ENCODE peak calls at places on chromosomes 16 and 17, in ten cellular contexts. Y, E, L, X, O, D, H, T, Z and C are unnamed samples.

GRCh38 chr17:19753049-19753444 is 4.9 kb upstream of the ALDH3A1 start:
- DNase-seq in L (peak), Z (peak), D (peak), H (no peak), E (peak), T (no peak), Y (no peak), O (no peak), X (no peak), C (peak)

GRCh38 chr17:76884995-76885896 is 17.0 kb downstream of the MGAT5B start:
- DNase-seq in E (no peak), X (no peak), H (no peak), L (no peak), D (no peak), Y (no peak), Z (no peak), T (no peak), O (no peak), C (no peak)

GRCh38 chr17:81408049-81408448 is 12.8 kb downstream of the BAHCC1 start:
- DNase-seq in X (no peak), T (no peak), Z (no peak), E (no peak), L (no peak), O (no peak), D (no peak), H (no peak), Y (no peak), C (no peak)

GRCh38 chr16:57993897-57994296 is 6.6 kb downstream of the ZNF319 start:
- DNase-seq in Z (no peak), E (no peak), L (no peak), D (no peak), O (no peak), Y (no peak), X (no peak), T (no peak), H (no peak), C (no peak)

GRCh38 chr17:3034578-3034920 is 28.9 kb downstream of the OR1D5 start:
- DNase-seq in Z (no peak), Y (no peak), H (no peak), O (no peak), T (no peak), E (no peak), L (peak), X (no peak), D (no peak), C (no peak)

GRCh38 chr16:71610936-71611871 is 14.8 kb upstream of the MARVELD3 start:
- DNase-seq in E (peak), Y (peak), X (peak), Z (peak), D (peak), T (peak), H (peak), O (peak), L (peak), C (peak)

GRCh38 chr17:45050680-45051059 is 762 bp downstream of the DCAKD start:
- DNase-seq in Y (peak), D (no peak), Z (peak), X (no peak), T (peak), H (no peak), E (no peak), L (no peak), O (no peak), C (peak)

GRCh38 chr17:80123791-80124190 is 22.4 kb downstream of the GAA start:
- DNase-seq in Y (no peak), X (no peak), H (no peak), T (no peak), D (peak), L (no peak), O (no peak), E (no peak), Z (peak), C (no peak)

GRCh38 chr16:63403792-63404191 is 1367.6 kb upstream of the CDH8 start:
- DNase-seq in X (no peak), D (no peak), T (no peak), Z (no peak), Y (no peak), O (no peak), L (no peak), H (no peak), E (no peak), C (no peak)

GRCh38 chr17:6508026-6508425 is 48.3 kb downstream of the PITPNM3 start:
- DNase-seq in Z (no peak), D (no peak), X (no peak), L (no peak), T (no peak), H (no peak), E (no peak), Y (no peak), O (no peak), C (no peak)

GRCh38 chr17:13153036-13153435 is 135.2 kb upstream of the ELAC2 start:
- DNase-seq in Z (peak), O (no peak), T (no peak), X (no peak), L (no peak), D (peak), H (no peak), Y (no peak), E (no peak), C (no peak)

GRCh38 chr17:27218719-27219488 is 75.0 kb upstream of the WSB1 start:
- DNase-seq in H (no peak), L (no peak), Z (no peak), T (peak), E (no peak), X (no peak), D (no peak), Y (no peak), O (no peak), C (no peak)

GRCh38 chr16:2048116-2048543 is 345 bp downstream of the TSC2 start:
- DNase-seq in H (no peak), O (no peak), E (no peak), L (peak), Y (no peak), X (no peak), D (no peak), Z (no peak), T (no peak), C (no peak)

GRCh38 chr17:37816951-37817350 is 72.1 kb upstream of the HNF1B start:
- DNase-seq in T (no peak), Z (no peak), X (no peak), O (no peak), E (no peak), L (no peak), Y (peak), H (no peak), D (no peak), C (no peak)

GRCh38 chr17:64118452-64118979 is 11.4 kb downstream of the ERN1 start:
- DNase-seq in D (no peak), Y (peak), L (no peak), O (no peak), E (peak), Z (no peak), X (no peak), H (peak), T (no peak), C (peak)

GRCh38 chr16:87918314-87918713 is 18.0 kb downstream of the CA5A start:
- DNase-seq in D (peak), Z (no peak), T (no peak), L (no peak), H (no peak), E (no peak), X (no peak), Y (peak), O (no peak), C (no peak)

GRCh38 chr17:9566067-9566466 is 9.6 kb downstream of the STX8 start:
- DNase-seq in X (no peak), Y (peak), D (no peak), O (no peak), T (no peak), Z (peak), L (no peak), H (peak), E (no peak), C (no peak)

GRCh38 chr16:83244057-83244456 is 563.7 kb upstream of the HSBP1 start:
- DNase-seq in E (no peak), L (no peak), Z (no peak), T (no peak), X (no peak), O (no peak), D (no peak), H (no peak), Y (no peak), C (no peak)

GRCh38 chr16:85385463-85386331 is 227.4 kb upstream of the GSE1 start:
- DNase-seq in H (no peak), T (no peak), E (peak), O (no peak), Y (no peak), Z (no peak), D (no peak), X (no peak), L (no peak), C (peak)

GRCh38 chr17:68707032-68707431 is 105.9 kb upstream of the FAM20A start:
- DNase-seq in T (no peak), Z (peak), O (no peak), L (no peak), D (peak), E (no peak), X (no peak), Y (peak), H (no peak), C (no peak)

GRCh38 chr17:17810374-17811248 is 26.2 kb downstream of the SREBF1 start:
- DNase-seq in Y (peak), H (peak), T (no peak), X (no peak), D (no peak), O (no peak), Z (no peak), E (peak), L (no peak), C (no peak)
- TF ChIP-seq CTCF in Y (no peak), H (peak), T (no peak), X (no peak), D (no peak), O (no peak), Z (peak), E (no peak), L (no peak), C (no peak)

GRCh38 chr16:30557950-30558788 is at the start of gene ZNF764:
- DNase-seq in T (peak), D (peak), H (peak), Y (peak), X (peak), L (peak), O (peak), E (peak), Z (peak), C (peak)
- TF ChIP-seq CTCF in T (no peak), D (no peak), H (no peak), Y (no peak), X (no peak), L (peak), O (no peak), E (no peak), Z (no peak), C (no peak)

GRCh38 chr17:75271955-75272847 is 1.2 kb upstream of the MIF4GD start:
- DNase-seq in O (no peak), H (no peak), X (no peak), T (no peak), L (no peak), Y (no peak), Z (peak), E (peak), D (peak), C (peak)

GRCh38 chr17:75270966-75271232 is at the start of gene MIF4GD:
- DNase-seq in O (no peak), T (no peak), Y (no peak), E (no peak), X (no peak), H (no peak), D (no peak), L (no peak), Z (no peak), C (no peak)

GRCh38 chr17:75268931-75269330 is 2.1 kb downstream of the MIF4GD start:
- DNase-seq in T (no peak), Z (no peak), Y (no peak), D (no peak), L (no peak), E (no peak), O (no peak), H (no peak), X (no peak), C (peak)

GRCh38 chr17:75271233-75271954 is 363 bp upstream of the MIF4GD start:
- DNase-seq in D (peak), H (peak), E (peak), X (peak), L (peak), T (peak), O (peak), Z (peak), Y (peak), C (peak)

GRCh38 chr17:75270218-75270965 is 639 bp downstream of the MIF4GD start:
- DNase-seq in O (peak), D (peak), X (no peak), L (peak), Y (peak), E (peak), H (peak), Z (peak), T (peak), C (peak)
- TF ChIP-seq CTCF in O (peak), D (peak), X (no peak), L (peak), Y (peak), E (peak), H (peak), Z (peak), T (no peak), C (peak)

DNA sequence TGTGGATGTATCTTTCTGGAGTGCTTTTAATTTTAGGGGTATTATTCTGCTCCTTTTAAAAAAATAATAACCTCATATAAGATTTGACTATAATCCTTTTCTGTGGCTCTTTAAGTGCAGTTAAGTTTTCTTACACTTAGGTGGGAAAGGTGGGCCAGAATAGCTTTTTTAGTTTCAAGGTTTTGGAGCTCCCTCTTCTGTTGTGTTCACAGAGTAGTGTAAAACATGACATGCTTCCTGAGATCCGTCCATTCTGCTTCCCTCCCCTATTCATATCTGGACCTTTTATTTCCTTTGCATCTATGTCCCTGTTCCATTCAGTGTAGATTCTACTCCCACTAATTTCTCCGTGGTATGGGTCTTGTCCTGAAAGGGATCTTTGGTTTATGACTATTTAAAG is 12.8 kb downstream of the LRRC36 start:
- DNase-seq in E (no peak), T (peak), O (no peak), L (no peak), H (no peak), D (peak), Z (peak), X (no peak), Y (peak), C (peak)
- TF ChIP-seq CTCF in E (no peak), T (no peak), O (peak), L (peak), H (peak), D (peak), Z (peak), X (no peak), Y (peak), C (no peak)

DNA sequence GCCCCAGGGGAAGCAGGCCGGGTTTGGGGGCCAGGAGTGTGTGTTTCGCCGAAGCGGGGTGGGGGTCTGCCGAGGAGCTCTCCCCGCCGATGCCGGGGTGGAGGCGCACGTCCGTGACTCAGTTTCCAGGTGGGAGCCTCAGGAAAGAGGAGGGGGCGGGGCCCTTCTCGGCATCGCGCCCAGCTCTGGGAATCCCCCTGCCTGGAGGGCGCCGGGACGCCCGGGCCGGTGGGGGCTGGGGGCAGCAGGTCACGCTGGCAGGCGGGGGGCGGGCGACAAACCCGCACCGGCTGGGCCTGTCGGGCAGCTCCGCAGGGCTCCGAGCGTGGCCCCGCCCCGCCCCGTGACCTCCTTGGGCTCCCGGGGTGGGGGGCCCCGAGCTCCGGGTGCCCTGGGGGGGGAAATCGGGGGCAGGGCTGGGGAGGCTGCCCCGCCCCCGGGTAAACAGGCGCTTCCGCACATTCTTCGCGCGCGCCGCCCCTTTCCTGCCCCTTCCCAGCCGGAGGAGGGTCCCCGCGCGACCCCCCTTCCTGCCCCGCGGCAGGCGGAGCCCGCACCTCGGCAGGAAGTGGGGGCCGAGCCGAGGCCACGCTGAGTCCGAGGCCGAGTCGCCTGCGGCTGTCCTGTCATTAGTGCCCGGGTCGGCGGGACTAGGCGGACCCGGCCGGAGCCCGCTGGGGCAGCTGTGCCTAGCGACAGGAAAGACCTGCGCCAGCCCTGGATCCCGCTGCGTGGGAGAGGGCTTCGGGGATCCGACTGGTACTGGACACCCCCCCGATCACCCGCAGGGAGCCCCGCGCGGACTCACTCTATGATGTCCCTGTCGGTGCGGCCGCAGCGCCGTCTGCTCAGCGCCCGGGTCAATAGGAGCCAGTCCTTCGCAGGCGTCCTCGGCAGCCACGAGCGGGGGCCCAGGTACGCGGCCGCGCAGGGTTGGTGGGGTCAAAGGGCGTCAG is 9.3 kb downstream of the RIPOR1 start:
- DNase-seq in O (peak), Z (no peak), E (peak), L (peak), Y (peak), T (peak), D (no peak), X (peak), H (no peak), C (peak)
- TF ChIP-seq CTCF in O (no peak), Z (no peak), E (no peak), L (no peak), Y (no peak), T (no peak), D (no peak), X (no peak), H (no peak), C (no peak)

GRCh38 chr16:74999683-75000480 is 1.1 kb downstream of the ZNRF1 start:
- DNase-seq in T (peak), Z (peak), X (peak), O (peak), H (peak), Y (no peak), E (peak), L (peak), D (no peak), C (peak)
- TF ChIP-seq CTCF in T (peak), Z (no peak), X (no peak), O (no peak), H (no peak), Y (no peak), E (no peak), L (no peak), D (no peak), C (no peak)

DNA sequence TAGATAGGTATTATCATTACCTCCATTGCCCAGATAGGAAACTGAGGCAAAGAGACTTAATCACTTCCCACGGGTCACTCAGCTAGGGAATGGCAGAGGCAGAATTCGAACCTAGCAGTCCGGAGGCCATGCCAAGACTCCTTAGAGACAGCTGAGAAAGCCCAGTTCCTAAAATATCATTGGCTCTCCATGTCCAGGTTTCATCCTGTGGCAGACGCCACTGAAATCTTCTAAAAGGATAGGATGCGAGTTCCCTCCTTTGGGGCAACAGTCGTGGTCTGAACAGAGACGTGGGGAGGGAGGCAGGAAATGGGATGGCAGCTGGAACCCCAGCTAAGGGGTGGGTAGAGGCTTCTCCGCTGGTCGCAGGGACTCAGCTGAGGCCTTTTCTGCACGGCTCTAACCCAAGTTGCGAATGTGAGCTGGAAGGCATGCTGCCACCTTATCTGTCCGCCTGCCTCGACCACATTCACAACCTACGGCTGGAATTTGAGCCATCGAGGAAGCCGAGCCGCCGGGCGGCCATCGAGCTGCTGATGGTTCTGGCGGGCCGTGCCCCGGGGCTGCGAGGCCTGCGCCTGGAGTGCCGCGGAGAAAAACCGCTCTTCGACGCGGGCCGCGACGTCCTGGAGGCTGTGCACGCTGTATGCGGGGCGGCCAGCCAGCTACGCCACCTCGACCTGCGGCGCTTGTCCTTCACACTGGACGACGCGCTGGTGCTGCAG is 1.9 kb upstream of the HSF4 start:
- DNase-seq in Z (no peak), D (no peak), Y (no peak), O (no peak), E (no peak), X (no peak), H (peak), L (no peak), T (peak), C (no peak)
- TF ChIP-seq CTCF in Z (no peak), D (no peak), Y (no peak), O (no peak), E (no peak), X (no peak), H (no peak), L (no peak), T (no peak), C (no peak)